ENCODE peak calls at places on chromosomes 1 and 21, in four cellular contexts. One of them, this sample, is unnamed. For H3K9me2, the result is how much of the 10 kb centered on the place peaks cover.

GRCh38 chr1:183206538-183207117 is 20.6 kb downstream of the LAMC2 start:
- DNase-seq in OCI-LY7: no peak
- DNase-seq in Karpas-422: no peak
- DNase-seq in GM23248: no peak
- DNase-seq in this sample: no peak

GRCh38 chr1:232248276-232248803 is 381.6 kb downstream of the SIPA1L2 start:
- DNase-seq in GM23248: no peak
- DNase-seq in OCI-LY7: no peak
- DNase-seq in Karpas-422: no peak
- DNase-seq in this sample: no peak

GRCh38 chr1:201946224-201946908 is at the start of gene LMOD1:
- DNase-seq in GM23248: peak
- DNase-seq in Karpas-422: no peak
- DNase-seq in OCI-LY7: no peak
- DNase-seq in this sample: peak

GRCh38 chr1:210373628-210373877 is 44.9 kb downstream of the HHAT start:
- DNase-seq in OCI-LY7: no peak
- DNase-seq in GM23248: no peak
- DNase-seq in Karpas-422: no peak
- DNase-seq in this sample: no peak

GRCh38 chr1:47951545-47952235 is 45.5 kb downstream of the TRABD2B start:
- DNase-seq in GM23248: no peak
- DNase-seq in OCI-LY7: no peak
- DNase-seq in Karpas-422: peak
- DNase-seq in this sample: no peak

GRCh38 chr1:68442822-68443556 is 6.8 kb downstream of the RPE65 start:
- DNase-seq in Karpas-422: peak
- DNase-seq in OCI-LY7: peak
- DNase-seq in GM23248: peak
- DNase-seq in this sample: peak

GRCh38 chr1:67230539-67230938 is 64.3 kb downstream of the IL23R start:
- DNase-seq in Karpas-422: no peak
- DNase-seq in GM23248: no peak
- DNase-seq in OCI-LY7: no peak
- DNase-seq in this sample: peak

GRCh38 chr1:152190589-152190988 is 31.6 kb upstream of the RPTN start:
- DNase-seq in OCI-LY7: no peak
- DNase-seq in GM23248: peak
- DNase-seq in Karpas-422: no peak
- DNase-seq in this sample: no peak

GRCh38 chr1:96487404-96487803 is 234.2 kb upstream of the PTBP2 start:
- DNase-seq in OCI-LY7: no peak
- DNase-seq in Karpas-422: no peak
- DNase-seq in GM23248: peak
- DNase-seq in this sample: no peak

GRCh38 chr21:43195131-43196021 is 26.6 kb downstream of the CRYAA start:
- DNase-seq in OCI-LY7: no peak
- DNase-seq in GM23248: no peak
- DNase-seq in Karpas-422: no peak
- DNase-seq in this sample: no peak

DNA sequence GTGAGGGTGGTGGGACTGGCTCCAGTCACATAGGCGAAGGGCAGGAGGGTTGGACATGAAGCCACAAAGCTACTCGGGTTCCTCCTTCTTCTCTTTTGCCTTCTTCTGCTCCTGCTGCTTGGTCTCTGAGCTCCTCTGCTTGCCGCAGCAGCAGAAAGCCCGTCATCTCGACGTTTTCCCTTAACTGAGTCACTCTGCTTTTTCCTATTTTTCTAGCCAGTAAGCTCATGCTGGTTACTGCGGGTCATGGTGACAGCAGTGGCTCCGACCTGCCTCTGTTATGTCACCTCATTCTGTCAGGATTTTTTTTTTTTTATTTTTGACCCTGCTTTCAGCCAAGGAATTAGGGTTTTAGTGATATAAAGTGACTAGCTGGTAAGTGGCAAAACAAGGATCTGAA is 2.6 kb upstream of the FMOD start:
- DNase-seq in Karpas-422: no peak
- DNase-seq in OCI-LY7: no peak
- DNase-seq in GM23248: no peak
- DNase-seq in this sample: no peak
- H3K27ac ChIP-seq in Karpas-422: no peak
- H3K27ac ChIP-seq in OCI-LY7: no peak
- H3K27ac ChIP-seq in GM23248: no peak
- H3K27ac ChIP-seq in this sample: no peak

GRCh38 chr1:181607524-181607923 is 124.2 kb downstream of the CACNA1E start:
- DNase-seq in OCI-LY7: no peak
- DNase-seq in GM23248: no peak
- DNase-seq in Karpas-422: no peak
- DNase-seq in this sample: no peak
- H3K9me2 ChIP-seq in OCI-LY7: under half
- H3K9me2 ChIP-seq in GM23248: under half
- H3K9me2 ChIP-seq in Karpas-422: under half
- H3K9me2 ChIP-seq in this sample: under half

DNA sequence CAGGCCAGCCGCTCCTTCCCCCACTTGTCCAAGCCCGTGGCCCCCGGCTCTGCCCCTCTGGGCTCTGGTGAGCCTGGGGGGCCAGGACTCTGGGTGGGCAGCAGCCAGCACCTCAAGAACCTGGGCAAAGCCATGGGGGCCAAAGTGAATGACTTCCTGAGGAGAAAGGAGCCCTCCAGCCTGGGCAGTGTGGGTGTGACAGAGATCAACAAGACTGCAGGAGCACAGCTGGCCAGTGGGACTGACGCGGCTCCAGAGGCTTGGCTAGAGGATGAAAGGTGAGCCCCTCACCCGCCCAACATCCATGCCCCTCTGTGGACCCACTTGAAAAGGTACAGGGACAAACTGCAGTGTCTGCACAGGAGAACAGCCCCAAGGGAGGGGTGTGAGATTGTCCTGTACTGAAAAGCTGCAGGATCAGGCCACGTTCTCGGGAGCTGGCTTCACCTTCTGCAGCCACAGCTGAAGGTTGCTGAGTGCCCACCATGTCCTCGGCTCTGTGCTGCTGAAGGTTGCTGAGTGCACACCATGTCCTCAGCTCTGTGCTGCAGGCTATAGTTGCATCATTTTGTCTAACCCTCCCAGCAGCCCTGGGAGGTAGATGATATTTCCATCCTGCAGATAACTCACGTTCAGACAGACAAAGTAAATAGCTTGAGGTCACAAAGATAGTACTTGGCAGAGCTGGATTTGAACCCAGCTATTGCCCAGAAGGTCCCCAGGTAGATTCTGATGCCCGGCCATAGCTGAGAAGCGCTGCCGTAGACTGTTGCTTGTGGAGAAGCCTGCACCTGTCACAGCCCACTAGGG is 618 bp downstream of the C1orf226 start:
- DNase-seq in Karpas-422: no peak
- DNase-seq in GM23248: no peak
- DNase-seq in OCI-LY7: no peak
- DNase-seq in this sample: no peak
- H3K27ac ChIP-seq in Karpas-422: no peak
- H3K27ac ChIP-seq in GM23248: no peak
- H3K27ac ChIP-seq in OCI-LY7: no peak
- H3K27ac ChIP-seq in this sample: no peak

DNA sequence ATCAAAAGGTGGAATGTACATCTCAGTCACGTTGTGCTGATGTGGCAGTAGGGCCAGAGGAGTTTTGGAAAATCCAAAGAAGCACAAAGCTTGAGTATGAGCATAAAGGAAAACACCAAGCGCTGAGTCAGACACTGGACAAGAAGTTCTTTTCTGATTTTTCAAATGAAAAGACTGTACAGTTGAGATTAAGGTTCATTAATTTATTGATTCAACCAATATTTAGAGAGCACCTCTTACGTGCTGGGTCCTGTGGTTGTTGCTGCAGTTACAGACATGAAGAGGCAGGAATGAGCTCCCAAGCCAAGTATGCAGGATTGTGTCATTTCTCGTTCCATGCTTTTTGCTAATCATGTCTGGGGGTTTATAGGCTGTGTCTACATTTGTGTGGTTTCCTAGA is 28.9 kb upstream of the APP start:
- DNase-seq in Karpas-422: no peak
- DNase-seq in OCI-LY7: no peak
- DNase-seq in GM23248: peak
- DNase-seq in this sample: no peak
- H3K9me2 ChIP-seq in Karpas-422: under half
- H3K9me2 ChIP-seq in OCI-LY7: under half
- H3K9me2 ChIP-seq in GM23248: under half
- H3K9me2 ChIP-seq in this sample: under half

This sample was measured in PC-9.